ENCODE peak calls at places on chromosome 2, in five cellular contexts. S is HepG2, E is HAP-1, Q is IMR-90, I is right atrium auricular region. R is an unnamed sample. For H3K36me3 and H3K4me1, the result is how much of the 10 kb centered on the place peaks cover.

GRCh38 chr2:105739408-105739807 is 5.3 kb upstream of the NCK2 start:
- DNase-seq in E (no peak), S (no peak), Q (no peak), I (no peak), R (no peak)

GRCh38 chr2:25339121-25339738 is 2.5 kb downstream of the DNMT3A start:
- DNase-seq in S (no peak), I (no peak), E (no peak), Q (no peak), R (no peak)

GRCh38 chr2:182368446-182368845 is 58.4 kb downstream of the PDE1A start:
- DNase-seq in S (no peak), Q (peak), E (no peak), I (no peak), R (peak)

GRCh38 chr2:179545024-179545423 is 280.4 kb upstream of the SESTD1 start:
- DNase-seq in Q (no peak), I (no peak), S (no peak), E (no peak), R (no peak)

GRCh38 chr2:66105354-66105753 is 329.6 kb upstream of the MEIS1 start:
- DNase-seq in Q (no peak), S (no peak), E (no peak), I (no peak), R (no peak)

GRCh38 chr2:24315669-24316068 is 44.7 kb downstream of the ITSN2 start:
- DNase-seq in E (no peak), I (no peak), S (no peak), Q (no peak), R (no peak)

GRCh38 chr2:176415156-176415870 is 146.1 kb downstream of the MTX2 start:
- DNase-seq in Q (no peak), I (no peak), E (no peak), S (no peak), R (no peak)

GRCh38 chr2:71277536-71278103 is 50.7 kb upstream of the PAIP2B start:
- DNase-seq in Q (no peak), E (peak), I (peak), S (peak), R (peak)

GRCh38 chr2:112884869-112885502 is 26.0 kb upstream of the IL37 start:
- DNase-seq in S (peak), E (peak), Q (no peak), I (no peak), R (peak)

GRCh38 chr2:75519843-75520242 is 40.9 kb downstream of the EVA1A start:
- DNase-seq in Q (no peak), E (no peak), I (no peak), S (no peak), R (no peak)

GRCh38 chr2:149330127-149331022 is at the start of gene LYPD6:
- DNase-seq in E (peak), Q (peak), I (peak), S (peak), R (peak)

GRCh38 chr2:66189598-66189997 is 245.3 kb upstream of the MEIS1 start:
- DNase-seq in E (no peak), S (no peak), Q (no peak), I (no peak), R (peak)

GRCh38 chr2:236164201-236164982 is 3.8 kb downstream of the GBX2 start:
- DNase-seq in E (no peak), I (no peak), Q (no peak), S (no peak), R (peak)

GRCh38 chr2:88765154-88765948 is 73.9 kb downstream of the RPIA start:
- DNase-seq in Q (peak), I (no peak), S (no peak), E (no peak), R (peak)

GRCh38 chr2:160842286-160842685 is 317.9 kb upstream of the TANK start:
- DNase-seq in S (no peak), E (peak), Q (no peak), I (no peak), R (no peak)

GRCh38 chr2:232526296-232527055 is 516 bp downstream of the CHRND start:
- DNase-seq in S (no peak), Q (no peak), E (no peak), I (no peak), R (no peak)

GRCh38 chr2:210681481-210681880 is 125.1 kb downstream of the CPS1 start:
- DNase-seq in I (no peak), S (no peak), Q (no peak), E (no peak), R (no peak)

GRCh38 chr2:239289545-239289944 is 111.3 kb downstream of the HDAC4 start:
- DNase-seq in E (no peak), S (no peak), I (no peak), Q (no peak), R (no peak)

GRCh38 chr2:162113771-162114168 is 38.3 kb downstream of the GCG start:
- DNase-seq in S (peak), E (no peak), Q (peak), I (peak), R (peak)

GRCh38 chr2:11498543-11499034 is 32.6 kb upstream of the E2F6 start:
- DNase-seq in Q (no peak), E (no peak), S (peak), I (peak), R (no peak)

GRCh38 chr2:177031435-177032222 is 181.0 kb upstream of the HNRNPA3 start:
- DNase-seq in E (no peak), Q (no peak), I (no peak), S (no peak), R (no peak)

GRCh38 chr2:127056631-127057370 is 50.2 kb downstream of the BIN1 start:
- DNase-seq in Q (no peak), E (no peak), S (no peak), I (no peak), R (no peak)

GRCh38 chr2:107811376-107811775 is 15.3 kb upstream of the RGPD4 start:
- DNase-seq in S (no peak), Q (no peak), I (no peak), E (no peak), R (peak)

GRCh38 chr2:9656270-9656766 is 25.5 kb upstream of the YWHAQ start:
- DNase-seq in E (peak), S (peak), I (no peak), Q (peak), R (peak)

GRCh38 chr2:237097911-237098702 is 12.4 kb downstream of the COPS8 start:
- DNase-seq in Q (peak), I (no peak), S (no peak), E (no peak), R (peak)

GRCh38 chr2:51919395-51919794 is 887.5 kb upstream of the NRXN1 start:
- DNase-seq in Q (peak), E (no peak), I (no peak), S (no peak), R (peak)

GRCh38 chr2:20604401-20604911 is 46.4 kb downstream of the HS1BP3 start:
- DNase-seq in E (no peak), S (no peak), I (no peak), Q (no peak), R (no peak)

GRCh38 chr2:64837116-64837704 is 152.0 kb upstream of the SLC1A4 start:
- DNase-seq in S (no peak), Q (peak), E (no peak), I (no peak), R (peak)

GRCh38 chr2:235287369-235287722 is 206.5 kb upstream of the AGAP1 start:
- DNase-seq in E (no peak), Q (peak), I (no peak), S (no peak), R (no peak)

GRCh38 chr2:44906972-44907371 is 34.5 kb upstream of the SIX3 start:
- DNase-seq in S (no peak), Q (no peak), E (no peak), I (no peak), R (no peak)

GRCh38 chr2:118864207-118864606 is 16.8 kb upstream of the EN1 start:
- DNase-seq in E (no peak), S (no peak), I (no peak), Q (no peak), R (no peak)

GRCh38 chr2:69138793-69139510 is 126.0 kb downstream of the ANTXR1 start:
- DNase-seq in E (no peak), I (peak), S (no peak), Q (peak), R (peak)

GRCh38 chr2:5954509-5954908 is 262.3 kb downstream of the SOX11 start:
- DNase-seq in S (no peak), Q (no peak), E (no peak), I (no peak), R (no peak)

GRCh38 chr2:170783549-170783948 is 13.4 kb downstream of the ERICH2 start:
- DNase-seq in I (no peak), S (no peak), E (no peak), Q (no peak), R (no peak)

GRCh38 chr2:37583867-37584266 is 87.6 kb downstream of the CDC42EP3 start:
- DNase-seq in E (no peak), Q (peak), S (no peak), I (no peak), R (peak)

GRCh38 chr2:159098815-159099455 is 130.5 kb downstream of the TANC1 start:
- DNase-seq in E (no peak), S (peak), I (no peak), Q (peak), R (peak)

GRCh38 chr2:172427990-172428840 is 829 bp downstream of the ITGA6 start:
- DNase-seq in I (no peak), E (peak), Q (no peak), S (peak), R (peak)

GRCh38 chr2:68125821-68126220 is 31.9 kb upstream of the PNO1 start:
- DNase-seq in Q (no peak), S (no peak), I (no peak), E (no peak), R (peak)

GRCh38 chr2:22787745-22788144 is 597.2 kb upstream of the KLHL29 start:
- DNase-seq in Q (no peak), I (no peak), S (no peak), E (no peak), R (no peak)
- H3K36me3 ChIP-seq in Q (under half), I (under half), S (under half), E (under half), R (under half)

GRCh38 chr2:125638345-125638744 is 1017.6 kb upstream of the GYPC start:
- DNase-seq in E (no peak), Q (no peak), I (no peak), S (no peak), R (no peak)
- H3K4me1 ChIP-seq in E (under half), Q (under half), I (under half), S (under half), R (under half)

GRCh38 chr2:130162968-130163367 is 18.1 kb upstream of the CCDC74B start:
- DNase-seq in Q (no peak), E (no peak), S (no peak), I (no peak), R (no peak)
- H3K36me3 ChIP-seq in Q (under half), E (under half), S (under half), I (under half), R (under half)

GRCh38 chr2:35614640-35615039 is 740.9 kb upstream of the CRIM1 start:
- DNase-seq in Q (no peak), S (no peak), E (no peak), I (no peak), R (no peak)
- H3K4me1 ChIP-seq in Q (under half), S (under half), E (under half), I (under half), R (under half)

GRCh38 chr2:129436809-129437208 is 542.7 kb upstream of the RAB6C start:
- DNase-seq in Q (no peak), I (no peak), E (no peak), S (no peak), R (no peak)

GRCh38 chr2:129439686-129440302 is 539.7 kb upstream of the RAB6C start:
- DNase-seq in I (no peak), Q (no peak), E (no peak), S (no peak), R (no peak)

GRCh38 chr2:129437775-129438174 is 541.7 kb upstream of the RAB6C start:
- DNase-seq in Q (no peak), S (no peak), I (no peak), E (no peak), R (no peak)

GRCh38 chr2:129441610-129442009 is 537.9 kb upstream of the RAB6C start:
- DNase-seq in S (no peak), E (no peak), I (no peak), Q (no peak), R (no peak)

GRCh38 chr2:129438501-129439057 is 540.9 kb upstream of the RAB6C start:
- DNase-seq in I (no peak), Q (no peak), S (no peak), E (no peak), R (no peak)
- H3K36me3 ChIP-seq in I (under half), Q (under half), S (under half), E (under half), R (under half)

GRCh38 chr2:203893823-203894222 is 26.3 kb downstream of the CTLA4 start:
- DNase-seq in I (no peak), E (no peak), S (no peak), Q (no peak), R (no peak)

GRCh38 chr2:203891474-203891873 is 23.9 kb downstream of the CTLA4 start:
- DNase-seq in I (no peak), S (no peak), E (no peak), Q (no peak), R (peak)

GRCh38 chr2:203894262-203894661 is 26.7 kb downstream of the CTLA4 start:
- DNase-seq in I (no peak), E (no peak), S (no peak), Q (no peak), R (no peak)

GRCh38 chr2:203892207-203892606 is 24.6 kb downstream of the CTLA4 start:
- DNase-seq in S (no peak), Q (no peak), E (no peak), I (no peak), R (no peak)

GRCh38 chr2:203893386-203893785 is 25.8 kb downstream of the CTLA4 start:
- DNase-seq in Q (peak), S (no peak), I (no peak), E (no peak), R (peak)
- H3K4me1 ChIP-seq in Q (under half), S (under half), I (under half), E (under half), R (under half)

DNA sequence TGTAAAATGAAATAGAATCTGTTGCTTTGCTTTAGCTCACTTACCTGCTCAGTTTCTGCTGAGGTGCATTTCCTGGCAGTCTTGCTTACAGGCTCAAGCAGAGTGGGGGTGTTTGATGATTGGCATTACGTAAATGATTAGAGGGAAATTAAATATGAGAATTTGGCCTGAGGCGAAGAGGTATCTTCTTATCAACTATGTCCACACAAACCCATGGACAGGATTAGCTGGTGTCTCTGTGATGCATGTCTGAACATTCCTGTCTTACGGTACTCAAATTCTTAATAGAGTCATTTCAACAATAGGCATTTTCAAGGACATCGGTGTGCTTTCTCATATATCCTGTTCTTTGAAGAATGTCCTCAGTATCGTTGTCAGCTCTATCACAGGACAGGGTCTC is 102.1 kb downstream of the PRPF40A start:
- DNase-seq in E (no peak), Q (no peak), S (no peak), I (no peak), R (no peak)
- H3K36me3 ChIP-seq in E (under half), Q (under half), S (half or more), I (under half), R (under half)

DNA sequence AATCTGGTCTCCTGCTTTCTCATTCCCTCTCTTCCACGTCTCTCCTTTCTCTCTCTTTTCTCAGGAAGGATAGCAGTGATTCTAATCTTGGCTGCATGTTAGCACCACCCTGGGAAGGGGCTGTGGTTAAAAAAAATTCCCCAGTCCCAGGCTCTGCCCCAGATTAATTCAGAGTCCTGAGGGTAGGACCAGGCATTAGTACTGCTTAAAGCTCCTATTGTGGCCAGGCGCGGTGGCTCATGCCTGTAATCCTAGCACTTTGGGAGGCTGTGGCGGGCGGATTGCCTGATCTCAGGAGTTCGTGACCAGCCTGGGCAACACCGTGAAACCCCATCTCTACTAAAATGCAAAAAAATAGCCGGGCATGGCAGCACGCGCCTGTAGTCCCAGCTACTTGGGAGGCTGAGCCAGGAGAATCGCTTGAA is 35.4 kb upstream of the EML4 start:
- DNase-seq in I (no peak), Q (no peak), S (no peak), E (no peak), R (no peak)
- H3K4me1 ChIP-seq in I (under half), Q (under half), S (half or more), E (under half), R (under half)